ENCODE peak calls at places on chromosomes 11 and 22, in four cellular contexts. A is spleen, D is HCT116, U is RWPE1. F is an unnamed sample.
A peak's percentile ranks its signal among the peaks of the same experiment; 100 is the strongest.

GRCh38 chr11:130602700-130603584 is 154.5 kb downstream of the ADAMTS15 start:
- DNase-seq in A (no peak), D (no peak), U (no peak), F (no peak)

GRCh38 chr22:49933236-49933921 is 14.9 kb downstream of the CRELD2 start:
- DNase-seq in A (peak; percentile 83), D (no peak), U (no peak), F (no peak)

GRCh38 chr11:69874984-69875673 is 55.9 kb upstream of the FGF3 start:
- DNase-seq in A (peak; percentile 52), D (no peak), U (no peak), F (no peak)

GRCh38 chr11:17734986-17735822 is 623 bp downstream of the KCNC1 start:
- DNase-seq in A (peak; percentile 82), D (no peak), U (peak; percentile 68), F (peak; percentile 70)

GRCh38 chr11:122042981-122043380 is 73.0 kb downstream of the BLID start:
- DNase-seq in A (no peak), D (no peak), U (no peak), F (no peak)

GRCh38 chr11:64976651-64977050 is 4.7 kb upstream of the MAJIN start:
- DNase-seq in A (no peak), D (no peak), U (no peak), F (no peak)

GRCh38 chr11:131242616-131243015 is 127.8 kb upstream of the NTM start:
- DNase-seq in A (no peak), D (no peak), U (no peak), F (no peak)

GRCh38 chr11:44539971-44540370 is 25.5 kb upstream of the CD82 start:
- DNase-seq in A (no peak), D (no peak), U (no peak), F (no peak)

GRCh38 chr11:11243258-11243789 is 109.7 kb downstream of the CSNK2A3 start:
- DNase-seq in A (no peak), D (no peak), U (no peak), F (no peak)

GRCh38 chr11:40292636-40293585 is 1166.5 kb downstream of the LRRC4C start:
- DNase-seq in A (no peak), D (no peak), U (peak; percentile 10), F (no peak)

GRCh38 chr11:23041104-23041503 is 180.8 kb upstream of the CCDC179 start:
- DNase-seq in A (no peak), D (no peak), U (no peak), F (no peak)

GRCh38 chr11:38300570-38300969 is 1702.5 kb upstream of the RAG2 start:
- DNase-seq in A (no peak), D (no peak), U (no peak), F (no peak)

GRCh38 chr11:109048098-109048497 is 373.9 kb upstream of the C11orf87 start:
- DNase-seq in A (no peak), D (no peak), U (no peak), F (no peak)

GRCh38 chr22:28910575-28911278 is 27.4 kb downstream of the ZNRF3 start:
- DNase-seq in A (no peak), D (no peak), U (no peak), F (no peak)

GRCh38 chr22:46965552-46966494 is 203.4 kb downstream of the TBC1D22A start:
- DNase-seq in A (no peak), D (no peak), U (no peak), F (no peak)

GRCh38 chr11:30788849-30789248 is 202.7 kb upstream of the MPPED2 start:
- DNase-seq in A (no peak), D (no peak), U (no peak), F (no peak)

DNA sequence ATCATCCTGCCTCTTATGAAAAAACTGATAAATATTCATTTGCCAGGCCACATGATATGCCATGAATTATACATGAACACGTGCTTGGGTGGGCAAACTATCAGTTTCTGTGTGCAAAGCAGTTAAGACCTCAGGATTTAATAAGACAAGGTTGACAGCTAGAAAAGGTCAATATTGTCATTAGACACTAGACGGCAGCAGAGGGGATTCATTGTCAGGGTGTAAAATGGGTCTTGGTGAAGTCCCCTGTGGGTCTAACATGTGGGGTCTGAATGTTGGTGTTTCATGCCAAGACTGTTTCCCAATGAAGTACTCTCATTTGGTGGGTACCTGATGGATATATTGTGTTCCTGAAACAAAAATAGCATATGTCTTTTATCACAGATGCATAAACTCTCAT is 111.9 kb downstream of the MYO18B start:
- DNase-seq in A (no peak), D (peak; percentile 6), U (no peak), F (no peak)
- TF ChIP-seq CTCF in A (no peak), D (peak; percentile 65), U (no peak), F (peak; percentile 52)

GRCh38 chr11:24617856-24618255 is 121.0 kb downstream of the LUZP2 start:
- DNase-seq in A (no peak), D (no peak), U (no peak), F (no peak)
- TF ChIP-seq CTCF in A (no peak), D (no peak), U (no peak), F (no peak)

DNA sequence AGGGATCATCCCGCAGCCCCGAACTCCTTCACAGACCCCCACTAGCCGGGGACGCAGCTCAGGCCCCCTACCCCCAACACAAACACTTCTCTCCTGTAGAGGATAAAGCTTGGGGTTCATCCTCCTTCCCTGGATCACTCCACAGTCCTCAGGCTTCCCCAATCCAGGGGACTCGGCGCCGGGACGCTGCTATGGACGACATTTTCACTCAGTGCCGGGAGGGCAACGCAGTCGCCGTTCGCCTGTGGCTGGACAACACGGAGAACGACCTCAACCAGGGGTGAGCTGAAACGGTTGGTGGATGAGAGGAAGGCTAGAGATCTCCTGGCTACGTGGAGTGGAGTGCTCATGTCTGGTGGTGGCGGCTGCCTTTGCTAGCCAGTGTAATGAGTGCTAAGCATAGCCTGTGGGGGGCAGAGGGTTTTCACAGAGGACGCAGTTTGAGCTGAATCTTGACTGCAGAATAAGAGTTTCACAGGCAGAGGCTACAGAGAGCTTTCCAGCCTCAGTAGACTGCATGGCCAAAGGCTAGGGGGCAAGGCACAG is 580 bp downstream of the ILK start:
- DNase-seq in A (peak; percentile 89), D (no peak), U (peak; percentile 53), F (peak; percentile 26)
- TF ChIP-seq CTCF in A (peak; percentile 21), D (no peak), U (no peak), F (no peak)

DNA sequence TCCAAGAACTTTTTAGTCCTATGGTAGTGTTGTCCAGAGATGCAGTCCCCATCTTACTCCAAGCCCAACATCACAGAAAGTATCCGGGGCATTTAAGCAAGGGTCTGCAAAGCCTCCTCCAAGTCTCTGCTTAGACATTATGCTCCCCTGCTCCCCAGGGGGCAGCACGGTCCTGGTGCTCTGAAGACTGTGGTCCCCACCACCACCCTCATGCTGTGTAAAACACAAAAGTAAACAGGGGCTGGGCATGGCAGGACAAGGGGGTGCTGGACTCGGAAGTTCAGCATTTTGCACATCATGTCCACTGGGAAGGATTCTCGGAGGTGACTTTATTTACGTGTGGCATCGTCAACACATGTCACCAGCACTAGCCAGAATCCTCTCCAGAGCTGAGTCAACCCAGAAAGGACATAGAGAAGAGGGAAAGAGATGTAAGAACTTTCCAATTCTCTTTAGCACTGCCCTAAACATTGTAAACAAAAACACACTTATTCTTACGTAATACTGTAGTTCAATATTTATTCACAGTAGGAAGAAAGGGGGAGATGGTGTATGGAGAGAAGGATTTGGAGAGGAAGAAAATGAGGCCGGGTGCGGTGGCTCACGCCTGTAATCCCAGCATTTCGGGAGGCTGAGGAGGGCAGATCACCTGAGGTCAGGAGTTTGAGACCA is 37.7 kb downstream of the TCIRG1 start:
- DNase-seq in A (no peak), D (no peak), U (no peak), F (peak; percentile 29)
- TF ChIP-seq CTCF in A (no peak), D (no peak), U (no peak), F (no peak)

GRCh38 chr11:127471662-127472061 is 471.1 kb upstream of the KIRREL3 start:
- DNase-seq in A (no peak), D (no peak), U (no peak), F (no peak)

GRCh38 chr11:127474735-127475134 is 474.2 kb upstream of the KIRREL3 start:
- DNase-seq in A (no peak), D (no peak), U (no peak), F (no peak)

GRCh38 chr11:127470485-127470884 is 469.9 kb upstream of the KIRREL3 start:
- DNase-seq in A (no peak), D (no peak), U (no peak), F (peak; percentile 2)
- TF ChIP-seq CTCF in A (no peak), D (no peak), U (no peak), F (no peak)

DNA sequence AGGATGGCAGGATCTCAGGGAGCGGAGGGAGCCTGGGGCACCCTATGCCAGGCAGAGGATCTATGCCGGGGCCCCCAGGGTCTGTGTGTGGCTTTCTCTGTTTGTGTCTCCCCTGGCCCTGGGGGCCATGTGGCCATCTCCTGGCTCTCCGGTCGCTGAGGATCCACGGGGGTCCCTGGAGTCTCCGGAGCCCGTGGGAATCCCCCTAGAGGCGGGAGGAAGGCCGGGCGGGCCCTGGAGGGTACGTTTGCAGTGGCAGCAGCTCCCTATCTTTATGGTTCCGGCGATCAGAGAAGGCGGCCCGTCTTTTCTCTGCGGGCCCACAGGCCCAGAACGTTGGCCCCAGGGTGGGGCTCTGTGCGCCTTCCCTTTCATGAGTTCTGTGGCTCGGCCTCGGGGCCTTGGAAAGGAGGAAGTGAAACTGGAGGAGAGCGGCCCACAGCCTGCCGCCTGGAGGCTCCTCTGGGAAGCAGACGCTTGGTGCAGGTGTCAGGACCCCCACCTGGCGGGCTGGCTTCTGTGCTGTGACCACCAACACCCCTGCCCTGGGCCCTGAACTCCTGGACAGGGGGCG is 82.1 kb downstream of the KCNQ1 start:
- DNase-seq in A (peak; percentile 92), D (no peak), U (no peak), F (peak; percentile 58)
- TF ChIP-seq CTCF in A (no peak), D (no peak), U (no peak), F (peak; percentile 17)

F was measured in Calu3.